ENCODE peak calls at places on chromosomes 2 and 18, in four cellular contexts. One of them, this sample, is unnamed.

GRCh38 chr2:74374509-74375205 is 5.5 kb downstream of the DCTN1 start:
- DNase-seq in DND-41: no peak
- DNase-seq in endothelial cell of umbilical vein: peak
- DNase-seq in GM23248: peak
- DNase-seq in this sample: peak

GRCh38 chr2:218322756-218323525 is 30.6 kb upstream of the TMBIM1 start:
- DNase-seq in GM23248: peak
- DNase-seq in DND-41: peak
- DNase-seq in endothelial cell of umbilical vein: peak
- DNase-seq in this sample: peak

GRCh38 chr18:52190630-52191029 is 149.4 kb upstream of the DCC start:
- DNase-seq in DND-41: no peak
- DNase-seq in endothelial cell of umbilical vein: no peak
- DNase-seq in GM23248: no peak
- DNase-seq in this sample: no peak

GRCh38 chr2:130830538-130830937 is 6.2 kb upstream of the ARHGEF4 start:
- DNase-seq in GM23248: no peak
- DNase-seq in endothelial cell of umbilical vein: no peak
- DNase-seq in DND-41: no peak
- DNase-seq in this sample: no peak

GRCh38 chr2:29051730-29052129 is 22.6 kb downstream of the PCARE start:
- DNase-seq in DND-41: no peak
- DNase-seq in endothelial cell of umbilical vein: no peak
- DNase-seq in GM23248: no peak
- DNase-seq in this sample: no peak

GRCh38 chr2:197943731-197944130 is 139.3 kb downstream of the PLCL1 start:
- DNase-seq in GM23248: no peak
- DNase-seq in DND-41: no peak
- DNase-seq in endothelial cell of umbilical vein: no peak
- DNase-seq in this sample: no peak

GRCh38 chr18:10143601-10144000 is 229.8 kb downstream of the VAPA start:
- DNase-seq in DND-41: no peak
- DNase-seq in endothelial cell of umbilical vein: peak
- DNase-seq in GM23248: no peak
- DNase-seq in this sample: no peak

GRCh38 chr2:96888082-96889011 is 18.5 kb upstream of the SEMA4C start:
- DNase-seq in GM23248: no peak
- DNase-seq in DND-41: no peak
- DNase-seq in endothelial cell of umbilical vein: no peak
- DNase-seq in this sample: no peak

GRCh38 chr2:161946489-161947107 is 127.4 kb downstream of the DPP4 start:
- DNase-seq in endothelial cell of umbilical vein: peak
- DNase-seq in DND-41: peak
- DNase-seq in GM23248: peak
- DNase-seq in this sample: peak

GRCh38 chr2:192035731-192036442 is 158.8 kb downstream of the TMEFF2 start:
- DNase-seq in DND-41: no peak
- DNase-seq in GM23248: peak
- DNase-seq in endothelial cell of umbilical vein: no peak
- DNase-seq in this sample: peak

GRCh38 chr2:60661073-60661738 is 94.9 kb upstream of the PAPOLG start:
- DNase-seq in endothelial cell of umbilical vein: no peak
- DNase-seq in DND-41: no peak
- DNase-seq in GM23248: no peak
- DNase-seq in this sample: no peak
- H3K4me2 ChIP-seq in endothelial cell of umbilical vein: no peak
- H3K4me2 ChIP-seq in DND-41: no peak
- H3K4me2 ChIP-seq in GM23248: no peak
- H3K4me2 ChIP-seq in this sample: no peak

GRCh38 chr2:181421131-181421458 is 36.1 kb upstream of the ITGA4 start:
- DNase-seq in GM23248: no peak
- DNase-seq in DND-41: no peak
- DNase-seq in endothelial cell of umbilical vein: no peak
- DNase-seq in this sample: no peak
- H3K4me3 ChIP-seq in GM23248: no peak
- H3K4me3 ChIP-seq in DND-41: no peak
- H3K4me3 ChIP-seq in endothelial cell of umbilical vein: no peak
- H3K4me3 ChIP-seq in this sample: no peak

DNA sequence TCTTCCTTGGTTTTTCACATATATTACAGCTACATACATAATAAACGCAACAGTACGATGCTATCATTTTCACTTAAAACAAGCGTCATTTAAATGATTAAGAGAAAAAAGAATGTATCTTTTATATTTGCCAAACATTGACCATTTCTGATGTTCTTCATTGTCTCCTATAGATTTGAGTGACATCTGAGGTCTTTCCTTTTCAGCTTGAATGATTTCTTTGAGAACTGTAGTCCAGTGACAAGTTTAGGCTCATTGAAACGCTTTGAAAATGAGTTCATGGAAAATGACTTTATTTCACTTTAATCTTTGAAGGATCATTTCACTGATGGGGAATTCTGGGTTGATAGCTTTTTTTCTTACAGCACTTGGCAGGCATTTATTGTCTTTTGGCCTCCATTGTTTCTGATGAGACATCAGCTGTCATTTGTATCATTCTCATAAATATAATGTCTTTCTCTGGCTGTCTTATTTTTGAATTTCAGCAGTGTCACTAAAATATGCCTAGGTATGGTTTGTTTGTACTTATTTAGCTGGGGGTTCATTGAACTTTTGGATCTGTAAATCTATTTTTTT is 10.9 kb downstream of the TGIF1 start:
- DNase-seq in DND-41: no peak
- DNase-seq in endothelial cell of umbilical vein: no peak
- DNase-seq in GM23248: no peak
- DNase-seq in this sample: no peak
- H3K4me2 ChIP-seq in DND-41: no peak
- H3K4me2 ChIP-seq in endothelial cell of umbilical vein: no peak
- H3K4me2 ChIP-seq in GM23248: no peak
- H3K4me2 ChIP-seq in this sample: no peak

DNA sequence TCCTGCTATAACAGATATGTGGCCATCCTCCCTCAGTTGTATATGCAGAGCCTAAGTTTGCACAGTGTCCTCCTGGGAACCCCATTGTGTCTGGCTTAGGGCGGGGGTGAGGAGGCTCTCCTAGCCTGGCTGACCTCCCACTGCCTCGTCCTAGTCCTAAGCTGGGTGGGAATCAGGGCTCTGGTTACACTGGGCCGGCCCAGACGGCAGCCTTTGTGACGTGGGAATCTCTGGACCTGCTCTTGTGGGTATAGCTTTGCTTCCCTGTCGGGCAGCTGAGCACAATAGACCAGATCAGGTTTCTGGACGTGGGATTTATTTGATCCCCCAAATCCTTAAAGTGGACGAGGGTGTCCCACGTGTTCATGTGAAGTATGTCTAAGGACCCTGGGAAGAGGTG is 2.9 kb downstream of the ACKR3 start:
- DNase-seq in GM23248: peak
- DNase-seq in endothelial cell of umbilical vein: peak
- DNase-seq in DND-41: no peak
- DNase-seq in this sample: no peak
- H3K4me3 ChIP-seq in GM23248: no peak
- H3K4me3 ChIP-seq in endothelial cell of umbilical vein: peak
- H3K4me3 ChIP-seq in DND-41: no peak
- H3K4me3 ChIP-seq in this sample: no peak

DNA sequence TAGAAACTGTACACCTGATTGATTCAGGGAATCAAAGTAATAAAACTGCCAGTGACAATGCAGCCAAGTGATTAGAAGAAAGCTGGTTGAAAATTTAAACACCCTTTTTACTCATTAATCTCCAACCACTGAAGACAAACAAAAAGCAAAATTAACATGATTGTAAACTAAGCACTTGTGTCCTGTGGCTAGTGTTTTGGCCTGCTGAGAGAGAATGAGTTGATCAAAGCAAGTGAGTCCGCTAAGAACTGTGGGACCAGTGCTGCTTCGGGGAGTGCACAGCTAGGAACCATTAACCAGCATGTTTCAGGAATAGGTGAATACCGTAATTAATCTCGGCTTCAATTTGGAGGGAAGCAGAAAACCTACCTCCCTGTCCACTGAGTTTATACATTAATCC is 13.6 kb upstream of the PAPOLG start:
- DNase-seq in DND-41: no peak
- DNase-seq in endothelial cell of umbilical vein: no peak
- DNase-seq in GM23248: no peak
- DNase-seq in this sample: no peak
- H3K4me2 ChIP-seq in DND-41: no peak
- H3K4me2 ChIP-seq in endothelial cell of umbilical vein: no peak
- H3K4me2 ChIP-seq in GM23248: no peak
- H3K4me2 ChIP-seq in this sample: no peak

GRCh38 chr2:68766378-68766845 is 31.8 kb downstream of the ARHGAP25 start:
- DNase-seq in DND-41: peak
- DNase-seq in endothelial cell of umbilical vein: peak
- DNase-seq in GM23248: no peak
- DNase-seq in this sample: peak
- H3K4me3 ChIP-seq in DND-41: no peak
- H3K4me3 ChIP-seq in endothelial cell of umbilical vein: no peak
- H3K4me3 ChIP-seq in GM23248: no peak
- H3K4me3 ChIP-seq in this sample: no peak

GRCh38 chr18:58565021-58565420 is 63.9 kb downstream of the ALPK2 start:
- DNase-seq in endothelial cell of umbilical vein: no peak
- DNase-seq in GM23248: peak
- DNase-seq in DND-41: no peak
- DNase-seq in this sample: no peak
- H3K4me2 ChIP-seq in endothelial cell of umbilical vein: no peak
- H3K4me2 ChIP-seq in GM23248: peak
- H3K4me2 ChIP-seq in DND-41: no peak
- H3K4me2 ChIP-seq in this sample: no peak

GRCh38 chr18:7388752-7389151 is 157.9 kb downstream of the LRRC30 start:
- DNase-seq in GM23248: no peak
- DNase-seq in DND-41: no peak
- DNase-seq in endothelial cell of umbilical vein: no peak
- DNase-seq in this sample: no peak
- H3K4me3 ChIP-seq in GM23248: no peak
- H3K4me3 ChIP-seq in DND-41: no peak
- H3K4me3 ChIP-seq in endothelial cell of umbilical vein: no peak
- H3K4me3 ChIP-seq in this sample: no peak